ENCODE peak calls at places on chromosome 21, in four cellular contexts. J is AG09309; W is lower lobe of right lung; L is activated CD4-positive, alpha-beta T cell treated with anti-CD3 and anti-CD28 coated beads for 36 hours. R is an unnamed sample.

GRCh38 chr21:41817877-41818855 is 51.3 kb upstream of the RIPK4 start:
- DNase-seq in J (no peak), W (no peak), L (no peak), R (no peak)

GRCh38 chr21:33028759-33029511 is 3.2 kb downstream of the OLIG2 start:
- DNase-seq in J (no peak), W (no peak), L (peak; percentile 61), R (no peak)

GRCh38 chr21:15160136-15160535 is 95.3 kb upstream of the NRIP1 start:
- DNase-seq in J (no peak), W (no peak), L (no peak), R (no peak)

GRCh38 chr21:29258626-29259335 is 39.9 kb upstream of the BACH1 start:
- DNase-seq in J (peak; percentile 74), W (no peak), L (no peak), R (peak; percentile 68)

GRCh38 chr21:26849428-26850115 is 4.4 kb upstream of the ADAMTS1 start:
- DNase-seq in J (no peak), W (no peak), L (peak; percentile 15), R (no peak)

GRCh38 chr21:31446206-31446900 is 102.3 kb upstream of the TIAM1 start:
- DNase-seq in J (no peak), W (no peak), L (peak; percentile 44), R (no peak)

GRCh38 chr21:44552681-44553080 is 1.4 kb upstream of the KRTAP10-2 start:
- DNase-seq in J (no peak), W (peak; percentile 28), L (no peak), R (no peak)

GRCh38 chr21:27700974-27701614 is 734.2 kb upstream of the ADAMTS5 start:
- DNase-seq in J (peak; percentile 71), W (peak; percentile 77), L (peak; percentile 83), R (peak; percentile 50)

GRCh38 chr21:33202464-33203363 is 27.0 kb upstream of the IFNAR2 start:
- DNase-seq in J (no peak), W (no peak), L (peak; percentile 32), R (no peak)

GRCh38 chr21:43812139-43812821 is 22.9 kb downstream of the RRP1 start:
- DNase-seq in J (no peak), W (peak; percentile 82), L (no peak), R (no peak)

GRCh38 chr21:44436111-44436611 is 19.1 kb upstream of the LRRC3 start:
- DNase-seq in J (no peak), W (peak; percentile 19), L (no peak), R (no peak)

GRCh38 chr21:35340273-35340672 is 291.2 kb upstream of the RUNX1 start:
- DNase-seq in J (no peak), W (no peak), L (peak; percentile 25), R (no peak)

GRCh38 chr21:46116189-46116845 is 18.4 kb downstream of the COL6A2 start:
- DNase-seq in J (no peak), W (peak; percentile 43), L (peak; percentile 0), R (no peak)

GRCh38 chr21:31548688-31549087 is 110.8 kb upstream of the SOD1 start:
- DNase-seq in J (no peak), W (no peak), L (no peak), R (no peak)

GRCh38 chr21:42652527-42653491 is 612 bp upstream of the PDE9A start:
- DNase-seq in J (no peak), W (peak; percentile 84), L (no peak), R (peak; percentile 50)

GRCh38 chr21:39300587-39300986 is 12.8 kb downstream of the BRWD1 start:
- DNase-seq in J (no peak), W (no peak), L (no peak), R (no peak)

GRCh38 chr21:42660118-42660470 is 6.7 kb downstream of the PDE9A start:
- DNase-seq in J (no peak), W (no peak), L (no peak), R (no peak)

GRCh38 chr21:17454315-17455027 is 58.4 kb upstream of the CXADR start:
- DNase-seq in J (peak; percentile 34), W (no peak), L (peak; percentile 69), R (peak; percentile 79)

GRCh38 chr21:29168874-29169273 is 38.4 kb downstream of the MAP3K7CL start:
- DNase-seq in J (no peak), W (no peak), L (no peak), R (peak; percentile 46)

GRCh38 chr21:42534361-42534900 is 20.8 kb downstream of the SLC37A1 start:
- DNase-seq in J (no peak), W (peak; percentile 65), L (no peak), R (no peak)

GRCh38 chr21:24367936-24368335 is 1239.3 kb downstream of the MRPL39 start:
- DNase-seq in J (no peak), W (no peak), L (no peak), R (no peak)

GRCh38 chr21:14086553-14086952 is 124.2 kb downstream of the LIPI start:
- DNase-seq in J (no peak), W (no peak), L (no peak), R (no peak)

GRCh38 chr21:44803651-44804050 is 2.0 kb upstream of the UBE2G2 start:
- DNase-seq in J (no peak), W (no peak), L (no peak), R (no peak)

GRCh38 chr21:37219766-37220432 is 47.2 kb downstream of the VPS26C start:
- DNase-seq in J (no peak), W (no peak), L (peak; percentile 55), R (no peak)

GRCh38 chr21:42277593-42277992 is 37.6 kb downstream of the TFF3 start:
- DNase-seq in J (no peak), W (no peak), L (no peak), R (no peak)

GRCh38 chr21:42165901-42166300 is 53.0 kb upstream of the ABCG1 start:
- DNase-seq in J (no peak), W (no peak), L (no peak), R (no peak)

GRCh38 chr21:44372616-44373015 is 19.2 kb downstream of the TRPM2 start:
- DNase-seq in J (no peak), W (no peak), L (no peak), R (no peak)

GRCh38 chr21:35045539-35046222 is 3.4 kb downstream of the RUNX1 start:
- DNase-seq in J (no peak), W (no peak), L (peak; percentile 64), R (no peak)

GRCh38 chr21:31514598-31514997 is 144.9 kb upstream of the SOD1 start:
- DNase-seq in J (no peak), W (no peak), L (peak; percentile 18), R (no peak)

GRCh38 chr21:34815831-34816700 is 147.3 kb downstream of the CLIC6 start:
- DNase-seq in J (no peak), W (no peak), L (no peak), R (no peak)

GRCh38 chr21:42684109-42684916 is 30.9 kb downstream of the PDE9A start:
- DNase-seq in J (no peak), W (no peak), L (peak; percentile 73), R (no peak)

GRCh38 chr21:42262826-42263225 is 43.9 kb downstream of the ABCG1 start:
- DNase-seq in J (no peak), W (peak; percentile 86), L (no peak), R (no peak)